ENCODE peak calls at places on chromosomes 4 and X, in nine cellular contexts. One of them, this sample, is unnamed.

GRCh38 chr4:48985976-48986653 is at the start of gene CWH43:
- DNase-seq in hippocampal formation: no peak
- DNase-seq in kidney epithelial cell: no peak
- DNase-seq in HT-29: no peak
- DNase-seq in naive thymus-derived CD8-positive, alpha-beta T cell: peak
- DNase-seq in LoVo: no peak
- DNase-seq in islet precursor cell: peak
- DNase-seq in A673: no peak
- DNase-seq in cardiac muscle cell: no peak
- DNase-seq in this sample: no peak

GRCh38 chr4:86132459-86132858 is 227.4 kb downstream of the MAPK10 start:
- DNase-seq in hippocampal formation: no peak
- DNase-seq in kidney epithelial cell: no peak
- DNase-seq in HT-29: no peak
- DNase-seq in naive thymus-derived CD8-positive, alpha-beta T cell: no peak
- DNase-seq in LoVo: no peak
- DNase-seq in islet precursor cell: no peak
- DNase-seq in A673: no peak
- DNase-seq in cardiac muscle cell: no peak
- DNase-seq in this sample: no peak

GRCh38 chr4:1511441-1512041 is 105.3 kb upstream of the NKX1-1 start:
- DNase-seq in hippocampal formation: no peak
- DNase-seq in kidney epithelial cell: no peak
- DNase-seq in HT-29: no peak
- DNase-seq in naive thymus-derived CD8-positive, alpha-beta T cell: no peak
- DNase-seq in LoVo: no peak
- DNase-seq in islet precursor cell: no peak
- DNase-seq in A673: peak
- DNase-seq in cardiac muscle cell: peak
- DNase-seq in this sample: peak

GRCh38 chrX:129472116-129472515 is 51.2 kb downstream of the SMARCA1 start:
- DNase-seq in hippocampal formation: no peak
- DNase-seq in kidney epithelial cell: peak
- DNase-seq in HT-29: peak
- DNase-seq in naive thymus-derived CD8-positive, alpha-beta T cell: no peak
- DNase-seq in LoVo: no peak
- DNase-seq in islet precursor cell: no peak
- DNase-seq in A673: peak
- DNase-seq in cardiac muscle cell: no peak
- DNase-seq in this sample: peak

GRCh38 chrX:52341493-52341892 is 27.3 kb upstream of the XAGE2 start:
- DNase-seq in hippocampal formation: no peak
- DNase-seq in kidney epithelial cell: no peak
- DNase-seq in HT-29: no peak
- DNase-seq in naive thymus-derived CD8-positive, alpha-beta T cell: no peak
- DNase-seq in LoVo: no peak
- DNase-seq in islet precursor cell: no peak
- DNase-seq in A673: no peak
- DNase-seq in cardiac muscle cell: no peak
- DNase-seq in this sample: no peak

GRCh38 chrX:12868747-12869146 is 1.9 kb downstream of the TLR7 start:
- DNase-seq in hippocampal formation: no peak
- DNase-seq in kidney epithelial cell: no peak
- DNase-seq in HT-29: no peak
- DNase-seq in naive thymus-derived CD8-positive, alpha-beta T cell: no peak
- DNase-seq in LoVo: no peak
- DNase-seq in islet precursor cell: no peak
- DNase-seq in A673: no peak
- DNase-seq in cardiac muscle cell: no peak
- DNase-seq in this sample: no peak

GRCh38 chr4:85409251-85409650 is 65.7 kb upstream of the ARHGAP24 start:
- DNase-seq in hippocampal formation: no peak
- DNase-seq in kidney epithelial cell: no peak
- DNase-seq in HT-29: no peak
- DNase-seq in naive thymus-derived CD8-positive, alpha-beta T cell: no peak
- DNase-seq in LoVo: no peak
- DNase-seq in islet precursor cell: no peak
- DNase-seq in A673: no peak
- DNase-seq in cardiac muscle cell: peak
- DNase-seq in this sample: no peak

GRCh38 chrX:77597090-77597489 is 149.9 kb downstream of the FGF16 start:
- DNase-seq in hippocampal formation: no peak
- DNase-seq in kidney epithelial cell: no peak
- DNase-seq in HT-29: peak
- DNase-seq in naive thymus-derived CD8-positive, alpha-beta T cell: no peak
- DNase-seq in LoVo: no peak
- DNase-seq in islet precursor cell: no peak
- DNase-seq in A673: peak
- DNase-seq in cardiac muscle cell: peak
- DNase-seq in this sample: no peak

GRCh38 chr4:823761-824460 is 2.0 kb downstream of the CPLX1 start:
- DNase-seq in hippocampal formation: no peak
- DNase-seq in kidney epithelial cell: no peak
- DNase-seq in HT-29: no peak
- DNase-seq in naive thymus-derived CD8-positive, alpha-beta T cell: no peak
- DNase-seq in LoVo: no peak
- DNase-seq in islet precursor cell: peak
- DNase-seq in A673: no peak
- DNase-seq in cardiac muscle cell: no peak
- DNase-seq in this sample: no peak

GRCh38 chr4:138334346-138335016 is 92.3 kb upstream of the SLC7A11 start:
- DNase-seq in hippocampal formation: no peak
- DNase-seq in kidney epithelial cell: peak
- DNase-seq in HT-29: peak
- DNase-seq in naive thymus-derived CD8-positive, alpha-beta T cell: no peak
- DNase-seq in LoVo: peak
- DNase-seq in islet precursor cell: no peak
- DNase-seq in A673: no peak
- DNase-seq in cardiac muscle cell: no peak
- DNase-seq in this sample: no peak

GRCh38 chr4:6776920-6777635 is 5.4 kb upstream of the KIAA0232 start:
- DNase-seq in hippocampal formation: no peak
- DNase-seq in kidney epithelial cell: no peak
- DNase-seq in HT-29: no peak
- DNase-seq in naive thymus-derived CD8-positive, alpha-beta T cell: no peak
- DNase-seq in LoVo: no peak
- DNase-seq in islet precursor cell: no peak
- DNase-seq in A673: peak
- DNase-seq in cardiac muscle cell: no peak
- DNase-seq in this sample: no peak

GRCh38 chr4:137705171-137705783 is 173.0 kb upstream of the PCDH18 start:
- DNase-seq in hippocampal formation: no peak
- DNase-seq in kidney epithelial cell: peak
- DNase-seq in HT-29: no peak
- DNase-seq in naive thymus-derived CD8-positive, alpha-beta T cell: no peak
- DNase-seq in LoVo: no peak
- DNase-seq in islet precursor cell: no peak
- DNase-seq in A673: no peak
- DNase-seq in cardiac muscle cell: peak
- DNase-seq in this sample: peak

GRCh38 chr4:1050486-1051213 is 39.2 kb downstream of the FGFRL1 start:
- DNase-seq in hippocampal formation: peak
- DNase-seq in kidney epithelial cell: no peak
- DNase-seq in HT-29: no peak
- DNase-seq in naive thymus-derived CD8-positive, alpha-beta T cell: peak
- DNase-seq in LoVo: no peak
- DNase-seq in islet precursor cell: peak
- DNase-seq in A673: no peak
- DNase-seq in cardiac muscle cell: peak
- DNase-seq in this sample: no peak

This sample was measured in fibroblast of the conjunctiva.